ENCODE peak calls at places on chromosomes 11 and 22, in seven cellular contexts. B is mesendoderm, Z is IMR-90, H is prostate gland, T is HAP-1, Q is endothelial cell of umbilical vein, E is lower lobe of right lung. I is an unnamed sample.

GRCh38 chr11:35012467-35013191 is 96.2 kb downstream of the PDHX start:
- DNase-seq in B (no peak), Z (no peak), H (no peak), T (no peak), Q (no peak), E (no peak), I (no peak)

GRCh38 chr11:95419915-95420314 is 188.9 kb upstream of the SESN3 start:
- DNase-seq in B (no peak), Z (peak; percentile 67), H (no peak), T (no peak), Q (peak; percentile 16), E (no peak), I (no peak)

GRCh38 chr22:22945195-22945594 is 57.6 kb downstream of the IGLL5 start:
- DNase-seq in B (no peak), Z (no peak), H (no peak), T (peak; percentile 1), Q (no peak), E (no peak), I (no peak)

GRCh38 chr11:124760205-124760652 is 1.9 kb downstream of the ESAM start:
- DNase-seq in B (no peak), Z (no peak), H (no peak), T (no peak), Q (peak; percentile 59), E (no peak), I (no peak)

GRCh38 chr11:66081505-66081904 is 11.4 kb downstream of the PACS1 start:
- DNase-seq in B (no peak), Z (no peak), H (peak; percentile 92), T (no peak), Q (peak; percentile 44), E (peak; percentile 83), I (no peak)

GRCh38 chr22:46909237-46910030 is 147.0 kb downstream of the TBC1D22A start:
- DNase-seq in B (peak; percentile 28), Z (no peak), H (no peak), T (no peak), Q (no peak), E (no peak), I (no peak)

GRCh38 chr11:44275241-44275640 is 34.7 kb downstream of the ALX4 start:
- DNase-seq in B (no peak), Z (no peak), H (no peak), T (no peak), Q (no peak), E (no peak), I (no peak)

GRCh38 chr11:8025816-8026215 is 38.7 kb downstream of the EIF3F start:
- DNase-seq in B (no peak), Z (peak; percentile 76), H (no peak), T (no peak), Q (no peak), E (no peak), I (no peak)

GRCh38 chr11:119721129-119722120 is 7.6 kb downstream of the NECTIN1 start:
- DNase-seq in B (peak; percentile 75), Z (no peak), H (no peak), T (peak; percentile 72), Q (peak; percentile 45), E (no peak), I (no peak)

GRCh38 chr11:33735426-33736147 is 636 bp downstream of the CD59 start:
- DNase-seq in B (peak; percentile 57), Z (no peak), H (peak; percentile 30), T (peak; percentile 53), Q (peak; percentile 51), E (peak; percentile 71), I (no peak)

GRCh38 chr11:30935861-30936260 is 349.7 kb upstream of the MPPED2 start:
- DNase-seq in B (no peak), Z (peak; percentile 19), H (no peak), T (no peak), Q (no peak), E (no peak), I (no peak)

GRCh38 chr11:57314221-57314973 is 10.4 kb downstream of the TNKS1BP1 start:
- DNase-seq in B (no peak), Z (no peak), H (no peak), T (no peak), Q (no peak), E (no peak), I (no peak)

GRCh38 chr11:39385911-39386310 is 2073.5 kb downstream of the LRRC4C start:
- DNase-seq in B (no peak), Z (no peak), H (no peak), T (no peak), Q (no peak), E (no peak), I (no peak)

GRCh38 chr11:116037851-116038250 is 533.6 kb upstream of the CADM1 start:
- DNase-seq in B (no peak), Z (no peak), H (no peak), T (no peak), Q (no peak), E (no peak), I (no peak)

GRCh38 chr22:17700778-17701177 is 62.2 kb downstream of the BCL2L13 start:
- DNase-seq in B (peak; percentile 15), Z (no peak), H (no peak), T (no peak), Q (peak; percentile 27), E (no peak), I (no peak)

GRCh38 chr22:33402325-33402724 is 344.1 kb upstream of the SYN3 start:
- DNase-seq in B (no peak), Z (no peak), H (no peak), T (no peak), Q (no peak), E (no peak), I (no peak)

GRCh38 chr22:35958334-35958733 is 70.3 kb downstream of the RBFOX2 start:
- DNase-seq in B (no peak), Z (no peak), H (no peak), T (no peak), Q (no peak), E (no peak), I (no peak)

GRCh38 chr11:75024764-75025211 is 36.1 kb downstream of the NEU3 start:
- DNase-seq in B (no peak), Z (no peak), H (no peak), T (no peak), Q (no peak), E (no peak), I (no peak)

GRCh38 chr11:75267171-75267970 is 26.8 kb downstream of the TPBGL start:
- DNase-seq in B (no peak), Z (no peak), H (no peak), T (no peak), Q (no peak), E (no peak), I (no peak)

DNA sequence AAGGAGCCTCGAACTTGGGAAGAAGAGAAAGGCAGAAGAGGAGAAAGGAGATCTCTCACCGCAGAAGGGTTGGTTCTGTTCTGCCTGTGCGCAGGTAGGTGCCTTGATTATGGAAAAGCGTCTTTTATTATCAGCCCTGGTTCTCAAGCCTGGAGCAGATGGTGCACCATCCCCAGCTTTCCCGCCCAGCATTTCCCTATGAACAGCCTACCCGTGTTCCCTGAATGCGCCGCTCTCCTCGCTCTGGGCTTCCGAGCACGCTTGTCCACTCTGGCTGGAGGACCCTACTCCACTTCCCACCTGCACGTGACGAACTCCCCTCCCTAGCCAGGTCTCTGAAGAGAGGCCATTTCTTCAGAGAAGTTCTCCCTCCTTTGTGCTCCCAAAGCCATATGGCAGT is 15.2 kb downstream of the IGSF9B start:
- DNase-seq in B (no peak), Z (no peak), H (no peak), T (no peak), Q (no peak), E (no peak), I (no peak)
- H3K4me3 ChIP-seq in B (no peak overlapping the region), Z (no peak overlapping the region), H (no peak overlapping the region), T (no peak overlapping the region), Q (no peak overlapping the region), E (no peak overlapping the region), I (no peak overlapping the region)

DNA sequence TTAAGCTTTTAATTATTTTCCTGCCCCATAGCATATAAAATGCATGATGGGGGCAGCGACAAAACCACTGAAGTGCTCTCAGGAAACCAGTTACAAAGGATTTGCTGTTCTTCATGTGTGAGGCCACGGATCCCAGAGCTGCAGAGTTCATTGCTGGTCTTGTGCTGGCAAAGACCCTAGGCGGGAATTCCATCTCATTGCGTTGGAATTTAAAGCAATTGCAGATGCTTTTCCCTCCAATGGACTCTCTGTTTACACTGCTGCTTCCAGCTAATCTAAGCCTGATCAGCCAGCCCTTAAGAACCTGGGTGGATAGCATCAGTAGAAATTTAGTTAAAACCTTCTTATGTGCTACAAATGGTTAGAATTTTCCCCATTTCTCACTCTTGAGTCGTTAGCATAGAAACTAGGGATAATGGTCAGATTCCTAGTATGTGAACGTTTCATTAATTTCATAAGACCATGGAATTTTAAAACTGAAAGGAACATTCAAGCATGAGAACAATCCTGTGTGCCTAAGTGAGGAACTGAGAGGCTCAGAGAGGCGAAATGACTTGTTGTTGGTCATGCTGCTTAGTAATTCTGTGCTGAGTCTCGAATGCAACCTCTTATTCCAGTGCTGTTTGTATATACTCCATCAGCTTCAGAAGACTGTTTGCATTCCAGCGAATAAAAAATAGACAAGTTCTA is 36.1 kb upstream of the ADSL start:
- DNase-seq in B (peak; percentile 76), Z (peak; percentile 93), H (no peak), T (no peak), Q (no peak), E (no peak), I (no peak)
- H3K4me3 ChIP-seq in B (no peak overlapping the region), Z (peak overlapping the region; percentile 4), H (no peak overlapping the region), T (no peak overlapping the region), Q (no peak overlapping the region), E (no peak overlapping the region), I (no peak overlapping the region)

DNA sequence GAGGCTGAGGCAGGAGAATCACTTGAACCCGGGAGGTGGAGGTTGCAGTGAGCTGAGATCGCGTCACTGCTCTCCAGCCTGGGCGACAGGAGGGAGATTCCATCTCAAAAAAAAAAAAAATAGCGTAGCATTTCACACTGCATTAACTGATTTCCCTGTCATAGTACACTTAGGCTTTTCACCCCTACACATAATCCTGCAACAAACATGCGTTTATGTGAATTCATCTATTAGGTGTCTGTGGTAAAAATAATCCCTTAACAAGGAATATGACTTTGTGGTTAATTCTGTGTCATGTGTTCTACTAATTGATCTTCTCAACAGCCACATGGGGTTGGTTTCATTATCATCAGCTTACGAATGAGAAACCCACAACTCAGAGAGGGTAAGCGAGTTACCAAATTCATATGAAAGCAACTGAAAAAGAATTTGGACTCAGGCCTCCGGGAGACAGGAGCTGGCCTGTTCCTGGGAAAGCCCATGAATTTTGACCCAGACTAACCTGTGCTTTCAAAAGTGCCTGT is 36.7 kb downstream of the KCNJ1 start:
- DNase-seq in B (no peak), Z (no peak), H (no peak), T (no peak), Q (no peak), E (no peak), I (no peak)
- H3K4me3 ChIP-seq in B (no peak overlapping the region), Z (no peak overlapping the region), H (no peak overlapping the region), T (no peak overlapping the region), Q (no peak overlapping the region), E (peak overlapping the region; percentile 29), I (no peak overlapping the region)

GRCh38 chr11:117315285-117316196 is 515 bp downstream of the BACE1 start:
- DNase-seq in B (no peak), Z (no peak), H (no peak), T (no peak), Q (peak; percentile 17), E (no peak), I (no peak)

GRCh38 chr11:117316197-117316961 is at the start of gene BACE1:
- DNase-seq in B (peak; percentile 96), Z (peak; percentile 80), H (peak; percentile 71), T (peak; percentile 94), Q (peak; percentile 82), E (peak; percentile 82), I (no peak)

GRCh38 chr11:117313103-117313502 is 3.0 kb downstream of the BACE1 start:
- DNase-seq in B (no peak), Z (no peak), H (no peak), T (no peak), Q (no peak), E (no peak), I (no peak)

GRCh38 chr11:117313828-117314768 is 2.0 kb downstream of the BACE1 start:
- DNase-seq in B (no peak), Z (no peak), H (no peak), T (no peak), Q (no peak), E (no peak), I (no peak)

GRCh38 chr11:117314840-117315239 is 1.2 kb downstream of the BACE1 start:
- DNase-seq in B (peak; percentile 47), Z (no peak), H (no peak), T (peak; percentile 58), Q (no peak), E (no peak), I (no peak)
- H3K4me3 ChIP-seq in B (peak overlapping the region; percentile 12), Z (peak overlapping the region; percentile 56), H (peak overlapping the region; percentile 86), T (peak overlapping the region; percentile 67), Q (peak overlapping the region; percentile 68), E (peak overlapping the region; percentile 78), I (peak overlapping the region; percentile 87)

I was measured in SK-N-MC.